ENCODE peak calls at places on chromosomes 7 and 10, in five cellular contexts. J, Y, S, D and K are unnamed samples.

GRCh38 chr10:118407026-118407425 is 64.9 kb upstream of the FAM204A start:
- DNase-seq in J (no peak), S (no peak), D (no peak), Y (no peak), K (no peak)

GRCh38 chr10:47354162-47354561 is 6.0 kb downstream of the RBP3 start:
- DNase-seq in Y (no peak), J (no peak), D (peak; percentile 23), S (no peak), K (no peak)

GRCh38 chr10:77004917-77005564 is 632.6 kb downstream of the KCNMA1 start:
- DNase-seq in S (no peak), D (peak; percentile 45), J (no peak), Y (no peak), K (peak; percentile 58)

GRCh38 chr7:149071641-149072437 is 18.7 kb downstream of the ZNF786 start:
- DNase-seq in S (peak; percentile 36), Y (no peak), J (no peak), D (no peak), K (peak; percentile 86)

GRCh38 chr10:88728107-88728763 is 22.2 kb downstream of the LIPK start:
- DNase-seq in J (no peak), S (peak; percentile 65), Y (no peak), D (no peak), K (peak; percentile 79)

GRCh38 chr10:5888352-5888751 is 1.3 kb downstream of the ANKRD16 start:
- DNase-seq in J (no peak), S (no peak), D (no peak), Y (no peak), K (no peak)

GRCh38 chr10:49309691-49310371 is 10.9 kb downstream of the C10orf71 start:
- DNase-seq in S (no peak), Y (no peak), J (no peak), D (no peak), K (peak; percentile 76)

GRCh38 chr10:128823201-128823600 is 643.8 kb upstream of the MGMT start:
- DNase-seq in D (no peak), S (no peak), J (no peak), Y (no peak), K (no peak)

GRCh38 chr10:44647877-44648542 is 263.1 kb upstream of the CXCL12 start:
- DNase-seq in J (no peak), Y (peak; percentile 51), S (no peak), D (no peak), K (no peak)

GRCh38 chr10:119489572-119490326 is 52.8 kb downstream of the RGS10 start:
- DNase-seq in D (peak; percentile 6), S (peak; percentile 74), J (peak; percentile 36), Y (no peak), K (peak; percentile 87)

GRCh38 chr10:89032141-89032814 is 41.7 kb downstream of the FAS start:
- DNase-seq in S (no peak), D (peak; percentile 65), J (no peak), Y (no peak), K (peak; percentile 68)

GRCh38 chr7:38410056-38410455 is 136.6 kb upstream of the TARP start:
- DNase-seq in Y (no peak), J (no peak), S (no peak), D (no peak), K (no peak)

GRCh38 chr10:62885656-62886461 is 69.7 kb upstream of the EGR2 start:
- DNase-seq in J (no peak), Y (no peak), S (no peak), D (peak; percentile 78), K (no peak)

GRCh38 chr10:108496131-108496530 is 1331.6 kb upstream of the SORCS1 start:
- DNase-seq in J (no peak), Y (no peak), D (no peak), S (no peak), K (no peak)

GRCh38 chr10:116690356-116691078 is 51.8 kb downstream of the HSPA12A start:
- DNase-seq in S (no peak), Y (peak; percentile 47), D (no peak), J (no peak), K (no peak)

GRCh38 chr7:142405122-142405765 is 147.4 kb upstream of the PRSS58 start:
- DNase-seq in J (no peak), S (no peak), Y (no peak), D (no peak), K (no peak)

GRCh38 chr7:149802966-149803365 is 29.6 kb upstream of the ZNF467 start:
- DNase-seq in Y (no peak), D (no peak), J (no peak), S (no peak), K (no peak)

GRCh38 chr7:143375298-143376034 is 5.7 kb upstream of the ZYX start:
- DNase-seq in S (peak; percentile 52), Y (no peak), J (no peak), D (no peak), K (peak; percentile 76)

GRCh38 chr7:123747620-123748141 is 1.1 kb downstream of the WASL start:
- DNase-seq in Y (peak; percentile 75), J (peak; percentile 62), S (peak; percentile 2), D (peak; percentile 86), K (peak; percentile 79)

GRCh38 chr7:90536449-90536848 is 59.7 kb upstream of the CDK14 start:
- DNase-seq in J (no peak), S (no peak), D (no peak), Y (no peak), K (no peak)

GRCh38 chr10:110214380-110214826 is 7.0 kb downstream of the MXI1 start:
- DNase-seq in D (no peak), S (no peak), J (no peak), Y (peak; percentile 39), K (peak; percentile 78)

GRCh38 chr10:30858499-30858898 is 173.2 kb downstream of the ZNF438 start:
- DNase-seq in Y (no peak), D (no peak), S (no peak), J (no peak), K (no peak)

GRCh38 chr10:69974551-69975155 is 78.0 kb upstream of the MACROH2A2 start:
- DNase-seq in J (no peak), D (peak; percentile 70), Y (no peak), S (no peak), K (no peak)

GRCh38 chr7:131015131-131015954 is 281.3 kb upstream of the KLF14 start:
- DNase-seq in J (no peak), Y (no peak), S (no peak), D (peak; percentile 64), K (no peak)

GRCh38 chr7:28343462-28343861 is 68.9 kb upstream of the CREB5 start:
- DNase-seq in S (no peak), J (no peak), Y (no peak), D (no peak), K (no peak)

GRCh38 chr7:157466473-157467261 is 129.9 kb downstream of the DNAJB6 start:
- DNase-seq in D (no peak), J (peak; percentile 17), Y (no peak), S (no peak), K (no peak)

GRCh38 chr10:132129431-132129830 is 57.3 kb upstream of the DPYSL4 start:
- DNase-seq in J (no peak), S (no peak), D (no peak), Y (no peak), K (no peak)

GRCh38 chr10:131071721-131072120 is 239.8 kb downstream of the TCERG1L start:
- DNase-seq in D (no peak), J (no peak), S (no peak), Y (no peak), K (no peak)

GRCh38 chr10:97081621-97082235 is 104.0 kb downstream of the SLIT1 start:
- DNase-seq in D (peak; percentile 32), S (peak; percentile 52), J (peak; percentile 47), Y (peak; percentile 60), K (peak; percentile 89)

GRCh38 chr10:97765201-97765600 is 6.6 kb downstream of the SFRP5 start:
- DNase-seq in Y (no peak), S (no peak), D (no peak), J (no peak), K (no peak)

GRCh38 chr7:35975851-35976454 is 175.1 kb downstream of the SEPTIN7 start:
- DNase-seq in D (peak; percentile 79), Y (peak; percentile 63), S (peak; percentile 46), J (no peak), K (peak; percentile 87)

GRCh38 chr7:38311329-38311937 is 38.0 kb upstream of the TARP start:
- DNase-seq in Y (peak; percentile 53), J (no peak), S (no peak), D (no peak), K (no peak)

GRCh38 chr7:151088856-151089699 is 2.8 kb downstream of the AGAP3 start:
- DNase-seq in Y (peak; percentile 84), S (no peak), J (peak; percentile 62), D (peak; percentile 41), K (no peak)

GRCh38 chr7:28609608-28610007 is 197.3 kb downstream of the CREB5 start:
- DNase-seq in S (no peak), J (no peak), D (no peak), Y (no peak), K (no peak)

GRCh38 chr10:59107147-59107546 is 69.3 kb upstream of the PHYHIPL start:
- DNase-seq in J (no peak), Y (no peak), D (no peak), S (no peak), K (no peak)

GRCh38 chr10:6558759-6559429 is 21.2 kb downstream of the PRKCQ start:
- DNase-seq in Y (no peak), D (no peak), J (no peak), S (no peak), K (no peak)

GRCh38 chr10:49612513-49613159 is 1.2 kb upstream of the CHAT start:
- DNase-seq in S (no peak), Y (no peak), D (no peak), J (no peak), K (no peak)

GRCh38 chr7:142770720-142771352 is at the start of gene PRSS2:
- DNase-seq in Y (peak; percentile 90), S (no peak), J (no peak), D (no peak), K (no peak)

GRCh38 chr10:11672836-11673235 is 61.4 kb upstream of the USP6NL start:
- DNase-seq in J (no peak), Y (no peak), D (no peak), S (no peak), K (no peak)